ENCODE peak calls at places on chromosome 7, in four cellular contexts. One of them, this sample, is unnamed.

GRCh38 chr7:138091073-138091472 is 14.8 kb downstream of the AKR1D1 start:
- DNase-seq in dorsolateral prefrontal cortex: no peak
- DNase-seq in tibial nerve: no peak
- DNase-seq in fibroblast of lung: no peak
- DNase-seq in this sample: no peak

GRCh38 chr7:159038066-159038465 is 106.6 kb downstream of the VIPR2 start:
- DNase-seq in dorsolateral prefrontal cortex: no peak
- DNase-seq in fibroblast of lung: no peak
- DNase-seq in tibial nerve: no peak
- DNase-seq in this sample: no peak

GRCh38 chr7:80858141-80858903 is 60.5 kb downstream of the SEMA3C start:
- DNase-seq in dorsolateral prefrontal cortex: no peak
- DNase-seq in fibroblast of lung: peak
- DNase-seq in tibial nerve: no peak
- DNase-seq in this sample: peak

GRCh38 chr7:102132209-102132752 is 154.4 kb upstream of the SH2B2 start:
- DNase-seq in dorsolateral prefrontal cortex: no peak
- DNase-seq in tibial nerve: no peak
- DNase-seq in fibroblast of lung: no peak
- DNase-seq in this sample: no peak

GRCh38 chr7:108407674-108408073 is 48.6 kb downstream of the NRCAM start:
- DNase-seq in fibroblast of lung: no peak
- DNase-seq in dorsolateral prefrontal cortex: no peak
- DNase-seq in tibial nerve: no peak
- DNase-seq in this sample: no peak

GRCh38 chr7:156558198-156558597 is 82.4 kb upstream of the RNF32 start:
- DNase-seq in tibial nerve: no peak
- DNase-seq in fibroblast of lung: peak
- DNase-seq in dorsolateral prefrontal cortex: no peak
- DNase-seq in this sample: peak

GRCh38 chr7:99137418-99138180 is 6.3 kb downstream of the SMURF1 start:
- DNase-seq in dorsolateral prefrontal cortex: no peak
- DNase-seq in tibial nerve: no peak
- DNase-seq in fibroblast of lung: peak
- DNase-seq in this sample: peak

GRCh38 chr7:46363688-46364087 is 442.6 kb upstream of the IGFBP3 start:
- DNase-seq in tibial nerve: no peak
- DNase-seq in dorsolateral prefrontal cortex: no peak
- DNase-seq in fibroblast of lung: no peak
- DNase-seq in this sample: no peak

GRCh38 chr7:36811807-36812206 is 87.5 kb upstream of the AOAH start:
- DNase-seq in fibroblast of lung: peak
- DNase-seq in tibial nerve: no peak
- DNase-seq in dorsolateral prefrontal cortex: no peak
- DNase-seq in this sample: no peak

GRCh38 chr7:93894426-93894825 is 3.9 kb upstream of the TFPI2 start:
- DNase-seq in tibial nerve: no peak
- DNase-seq in dorsolateral prefrontal cortex: no peak
- DNase-seq in fibroblast of lung: peak
- DNase-seq in this sample: no peak

GRCh38 chr7:21747806-21748205 is 197.9 kb downstream of the CDCA7L start:
- DNase-seq in dorsolateral prefrontal cortex: no peak
- DNase-seq in fibroblast of lung: no peak
- DNase-seq in tibial nerve: no peak
- DNase-seq in this sample: no peak

GRCh38 chr7:32785365-32785764 is 106.2 kb downstream of the KBTBD2 start:
- DNase-seq in tibial nerve: no peak
- DNase-seq in dorsolateral prefrontal cortex: no peak
- DNase-seq in fibroblast of lung: no peak
- DNase-seq in this sample: no peak

GRCh38 chr7:80640841-80641240 is 2.4 kb downstream of the CD36 start:
- DNase-seq in fibroblast of lung: peak
- DNase-seq in tibial nerve: no peak
- DNase-seq in dorsolateral prefrontal cortex: no peak
- DNase-seq in this sample: peak

GRCh38 chr7:123649956-123650355 is 5.7 kb upstream of the LMOD2 start:
- DNase-seq in tibial nerve: no peak
- DNase-seq in dorsolateral prefrontal cortex: no peak
- DNase-seq in fibroblast of lung: peak
- DNase-seq in this sample: peak

GRCh38 chr7:76047305-76047810 is 442 bp downstream of the STYXL1 start:
- DNase-seq in fibroblast of lung: no peak
- DNase-seq in tibial nerve: no peak
- DNase-seq in dorsolateral prefrontal cortex: no peak
- DNase-seq in this sample: peak

GRCh38 chr7:20141666-20142065 is 75.5 kb downstream of the MACC1 start:
- DNase-seq in dorsolateral prefrontal cortex: no peak
- DNase-seq in fibroblast of lung: peak
- DNase-seq in tibial nerve: no peak
- DNase-seq in this sample: peak

GRCh38 chr7:150560486-150560885 is 6.7 kb upstream of the GIMAP4 start:
- DNase-seq in dorsolateral prefrontal cortex: no peak
- DNase-seq in tibial nerve: no peak
- DNase-seq in fibroblast of lung: no peak
- DNase-seq in this sample: no peak

GRCh38 chr7:95794917-95795515 is 22.7 kb downstream of the DYNC1I1 start:
- DNase-seq in fibroblast of lung: peak
- DNase-seq in dorsolateral prefrontal cortex: no peak
- DNase-seq in tibial nerve: no peak
- DNase-seq in this sample: peak

GRCh38 chr7:95628831-95629439 is 32.6 kb upstream of the PDK4 start:
- DNase-seq in tibial nerve: no peak
- DNase-seq in dorsolateral prefrontal cortex: no peak
- DNase-seq in fibroblast of lung: no peak
- DNase-seq in this sample: peak

GRCh38 chr7:129489491-129489890 is 12.8 kb upstream of the SMKR1 start:
- DNase-seq in dorsolateral prefrontal cortex: no peak
- DNase-seq in tibial nerve: no peak
- DNase-seq in fibroblast of lung: peak
- DNase-seq in this sample: peak

GRCh38 chr7:47931788-47932425 is 16.4 kb downstream of the PKD1L1 start:
- DNase-seq in tibial nerve: no peak
- DNase-seq in dorsolateral prefrontal cortex: no peak
- DNase-seq in fibroblast of lung: peak
- DNase-seq in this sample: peak

GRCh38 chr7:7166318-7166717 is 16.0 kb upstream of the C1GALT1 start:
- DNase-seq in fibroblast of lung: no peak
- DNase-seq in dorsolateral prefrontal cortex: no peak
- DNase-seq in tibial nerve: no peak
- DNase-seq in this sample: no peak

DNA sequence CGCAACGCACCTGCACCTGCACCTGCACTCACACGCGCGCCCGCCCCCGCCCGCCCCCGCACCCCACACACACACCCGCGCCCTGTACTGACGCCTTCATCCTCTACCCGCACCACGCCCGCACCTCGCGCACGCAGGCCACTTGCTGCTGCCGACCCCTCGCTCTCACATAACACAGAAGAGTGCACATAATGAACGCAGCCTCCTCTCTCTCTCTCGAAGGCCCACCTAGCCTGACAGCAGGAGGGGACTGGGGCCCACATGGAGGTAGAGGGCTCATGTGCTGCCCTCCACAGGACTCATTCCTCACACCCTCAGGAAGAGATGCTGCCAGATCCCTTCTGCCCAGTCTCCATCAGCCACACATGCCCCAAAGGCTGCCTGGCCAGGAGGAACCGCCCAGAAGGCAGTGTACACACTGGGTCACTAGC is 432 bp upstream of the CAMK2B start:
- DNase-seq in tibial nerve: no peak
- DNase-seq in dorsolateral prefrontal cortex: no peak
- DNase-seq in fibroblast of lung: no peak
- DNase-seq in this sample: no peak
- TF ChIP-seq CTCF in tibial nerve: no peak
- TF ChIP-seq CTCF in dorsolateral prefrontal cortex: no peak
- TF ChIP-seq CTCF in fibroblast of lung: no peak
- TF ChIP-seq CTCF in this sample: no peak

GRCh38 chr7:997404-998395 is 14.7 kb downstream of the CYP2W1 start:
- DNase-seq in fibroblast of lung: no peak
- DNase-seq in dorsolateral prefrontal cortex: no peak
- DNase-seq in tibial nerve: no peak
- DNase-seq in this sample: no peak
- H3K4me3 ChIP-seq in fibroblast of lung: no peak
- H3K4me3 ChIP-seq in dorsolateral prefrontal cortex: no peak
- H3K4me3 ChIP-seq in tibial nerve: no peak
- H3K4me3 ChIP-seq in this sample: no peak

DNA sequence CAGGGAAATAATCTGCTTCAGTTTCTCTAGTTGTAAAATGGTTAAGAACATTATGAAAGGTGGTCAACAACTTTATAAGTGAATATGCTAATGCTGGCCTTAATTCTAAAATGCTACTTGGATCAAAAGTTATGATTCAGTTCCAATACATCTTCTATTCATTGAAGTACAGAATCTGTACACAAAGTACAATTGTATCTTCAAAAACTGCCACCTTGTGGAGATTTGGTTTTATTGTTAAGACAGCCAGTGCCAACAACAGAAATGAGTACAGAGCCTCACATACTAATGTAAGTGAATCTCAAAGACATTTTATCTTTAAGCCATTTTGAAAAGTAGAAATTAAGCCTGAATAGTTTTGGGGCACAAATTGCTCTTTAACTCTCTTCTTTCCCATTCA is 194.0 kb downstream of the CFTR start:
- DNase-seq in fibroblast of lung: peak
- DNase-seq in tibial nerve: no peak
- DNase-seq in dorsolateral prefrontal cortex: no peak
- DNase-seq in this sample: peak
- TF ChIP-seq CTCF in fibroblast of lung: peak
- TF ChIP-seq CTCF in tibial nerve: no peak
- TF ChIP-seq CTCF in dorsolateral prefrontal cortex: peak
- TF ChIP-seq CTCF in this sample: peak

GRCh38 chr7:73823257-73823656 is 7.5 kb upstream of the CLDN4 start:
- DNase-seq in dorsolateral prefrontal cortex: no peak
- DNase-seq in tibial nerve: no peak
- DNase-seq in fibroblast of lung: no peak
- DNase-seq in this sample: no peak
- H3K4me3 ChIP-seq in dorsolateral prefrontal cortex: no peak
- H3K4me3 ChIP-seq in tibial nerve: no peak
- H3K4me3 ChIP-seq in fibroblast of lung: no peak
- H3K4me3 ChIP-seq in this sample: no peak

DNA sequence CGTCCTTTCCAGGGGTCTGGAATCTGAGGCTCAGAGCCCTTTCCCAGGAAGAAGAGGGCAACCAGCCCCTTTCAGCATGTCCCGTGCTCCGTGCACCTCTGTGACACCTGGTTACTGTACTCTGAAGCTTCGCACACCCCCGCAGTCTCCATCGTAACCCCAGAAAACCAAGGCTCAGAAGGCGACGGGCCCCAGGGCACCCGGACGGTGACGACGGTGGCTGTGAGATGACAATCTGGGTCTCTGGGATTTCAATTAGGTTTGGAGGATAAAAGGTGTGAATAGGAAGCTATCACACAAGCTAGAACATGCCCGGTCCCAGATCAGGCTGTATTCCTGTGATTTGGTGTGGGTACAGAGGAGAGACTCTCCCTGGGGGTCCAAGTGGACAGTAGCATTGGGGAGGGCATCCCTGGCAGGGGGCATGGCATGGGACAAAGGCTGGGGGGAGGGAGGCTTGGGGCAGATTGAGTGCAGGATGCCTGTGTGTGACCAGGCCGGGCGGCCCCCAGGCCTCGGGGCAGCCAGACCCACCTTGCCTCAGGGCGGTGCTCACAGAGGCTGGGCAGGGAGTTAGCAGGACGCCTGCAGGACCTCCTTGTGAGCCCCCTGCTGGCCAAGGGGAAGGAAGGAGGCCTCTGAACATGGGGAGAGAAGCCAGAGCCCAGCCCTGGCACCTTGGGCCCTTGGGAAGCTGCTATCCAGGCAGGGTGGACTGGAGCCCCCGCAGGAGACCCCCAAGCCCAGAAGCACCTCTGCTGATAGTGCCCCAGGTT is 23.4 kb upstream of the PSMG3 start:
- DNase-seq in fibroblast of lung: no peak
- DNase-seq in tibial nerve: no peak
- DNase-seq in dorsolateral prefrontal cortex: no peak
- DNase-seq in this sample: no peak
- TF ChIP-seq CTCF in fibroblast of lung: peak
- TF ChIP-seq CTCF in tibial nerve: no peak
- TF ChIP-seq CTCF in dorsolateral prefrontal cortex: no peak
- TF ChIP-seq CTCF in this sample: peak

GRCh38 chr7:27115161-27116018 is 12.9 kb upstream of the HOXA2 start:
- DNase-seq in tibial nerve: no peak
- DNase-seq in dorsolateral prefrontal cortex: no peak
- DNase-seq in fibroblast of lung: peak
- DNase-seq in this sample: peak

GRCh38 chr7:27117687-27118491 is 12.7 kb downstream of the HOXA4 start:
- DNase-seq in dorsolateral prefrontal cortex: no peak
- DNase-seq in tibial nerve: no peak
- DNase-seq in fibroblast of lung: peak
- DNase-seq in this sample: peak

GRCh38 chr7:27116019-27116411 is 13.5 kb upstream of the HOXA2 start:
- DNase-seq in tibial nerve: no peak
- DNase-seq in dorsolateral prefrontal cortex: no peak
- DNase-seq in fibroblast of lung: peak
- DNase-seq in this sample: no peak

GRCh38 chr7:27116962-27117686 is 13.4 kb downstream of the HOXA4 start:
- DNase-seq in tibial nerve: no peak
- DNase-seq in fibroblast of lung: peak
- DNase-seq in dorsolateral prefrontal cortex: no peak
- DNase-seq in this sample: no peak

DNA sequence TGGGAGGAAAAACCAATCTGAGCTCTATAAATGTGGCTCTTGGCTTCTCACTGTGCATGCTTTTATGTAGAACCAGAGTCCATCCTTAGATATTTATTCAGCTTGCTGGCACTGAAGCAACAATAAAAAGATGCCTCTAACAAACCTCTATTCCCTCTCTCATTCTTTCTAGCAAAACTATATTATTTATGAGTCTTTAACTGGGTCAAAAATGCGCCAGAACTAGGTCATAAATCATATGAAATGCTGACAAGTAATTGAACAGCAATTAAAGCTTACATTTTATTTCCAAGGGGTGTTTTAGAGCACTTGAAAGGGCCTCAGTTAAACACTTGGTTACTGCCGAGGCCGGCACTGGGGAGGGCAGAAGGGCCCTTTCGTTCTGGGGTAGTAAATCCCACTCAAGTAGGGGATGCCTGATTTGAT is 14.0 kb downstream of the HOXA4 start:
- DNase-seq in dorsolateral prefrontal cortex: no peak
- DNase-seq in fibroblast of lung: peak
- DNase-seq in tibial nerve: no peak
- DNase-seq in this sample: no peak
- H3K4me3 ChIP-seq in dorsolateral prefrontal cortex: no peak
- H3K4me3 ChIP-seq in fibroblast of lung: peak
- H3K4me3 ChIP-seq in tibial nerve: no peak
- H3K4me3 ChIP-seq in this sample: peak

GRCh38 chr7:88219781-88220747 is at the start of gene SRI:
- DNase-seq in dorsolateral prefrontal cortex: peak
- DNase-seq in fibroblast of lung: peak
- DNase-seq in tibial nerve: peak
- DNase-seq in this sample: peak
- TF ChIP-seq CTCF in dorsolateral prefrontal cortex: peak
- TF ChIP-seq CTCF in fibroblast of lung: peak
- TF ChIP-seq CTCF in tibial nerve: peak
- TF ChIP-seq CTCF in this sample: peak

This sample was measured in astrocyte of the spinal cord.